ENCODE peak calls at places on chromosomes 1 and 21, in eight cellular contexts. P is stomach, A is Peyer's patch, O is ovary, B is tibial nerve, N is body of pancreas, X is heart left ventricle, D is A549. H is an unnamed sample.
A peak's percentile ranks its signal among the peaks of the same experiment; 100 is the strongest.

GRCh38 chr21:29888437-29888836 is 51.4 kb downstream of the GRIK1 start:
- DNase-seq in X (no peak), D (no peak), N (no peak), O (no peak), P (no peak), B (no peak), A (no peak), H (no peak)

GRCh38 chr21:32499249-32500055 is 85.9 kb downstream of the TCP10L start:
- DNase-seq in D (no peak), N (no peak), X (no peak), O (peak; percentile 22), A (no peak), P (no peak), B (no peak), H (no peak)

GRCh38 chr1:7929637-7930036 is 11.0 kb downstream of the TNFRSF9 start:
- DNase-seq in O (no peak), N (no peak), P (no peak), A (no peak), D (no peak), B (no peak), X (no peak), H (no peak)

GRCh38 chr1:154988053-154988954 is 5.1 kb upstream of the LENEP start:
- DNase-seq in P (no peak), A (no peak), N (no peak), O (no peak), X (no peak), B (no peak), D (no peak), H (no peak)

GRCh38 chr21:34648739-34649297 is 20.0 kb upstream of the CLIC6 start:
- DNase-seq in A (no peak), D (no peak), B (no peak), O (no peak), P (peak; percentile 48), X (no peak), N (no peak), H (no peak)

GRCh38 chr21:25872271-25872670 is 137.5 kb downstream of the GABPA start:
- DNase-seq in X (no peak), N (no peak), O (no peak), B (no peak), P (no peak), D (no peak), A (no peak), H (no peak)

GRCh38 chr1:65264197-65264929 is 45.0 kb upstream of the DNAJC6 start:
- DNase-seq in B (peak; percentile 20), P (no peak), N (no peak), X (peak; percentile 23), D (no peak), O (peak; percentile 22), A (no peak), H (peak; percentile 41)

GRCh38 chr1:95924684-95925083 is 690.7 kb downstream of the RWDD3 start:
- DNase-seq in N (no peak), B (no peak), A (no peak), D (no peak), X (no peak), O (no peak), P (no peak), H (no peak)

GRCh38 chr21:45618846-45619485 is 24.6 kb upstream of the PCBP3 start:
- DNase-seq in A (no peak), D (no peak), P (no peak), B (no peak), O (no peak), X (no peak), N (no peak), H (no peak)

GRCh38 chr1:214476958-214477870 is 74.2 kb downstream of the PTPN14 start:
- DNase-seq in X (no peak), B (no peak), N (no peak), P (no peak), D (no peak), O (no peak), A (no peak), H (no peak)

GRCh38 chr1:33275200-33275599 is 18.9 kb downstream of the ZNF362 start:
- DNase-seq in P (no peak), A (no peak), O (no peak), B (no peak), X (no peak), N (no peak), D (no peak), H (peak; percentile 6)

GRCh38 chr1:117093870-117094621 is 27.5 kb downstream of the TRIM45 start:
- DNase-seq in A (no peak), X (no peak), B (no peak), O (no peak), D (peak; percentile 10), P (no peak), N (no peak), H (no peak)

GRCh38 chr1:193111641-193112090 is 6.5 kb upstream of the GLRX2 start:
- DNase-seq in X (no peak), B (peak; percentile 35), P (peak; percentile 47), A (no peak), O (peak; percentile 56), D (no peak), N (peak; percentile 43), H (peak; percentile 88)

GRCh38 chr1:54296666-54297065 is 96.7 kb downstream of the MRPL37 start:
- DNase-seq in N (no peak), B (no peak), P (no peak), D (no peak), O (no peak), X (no peak), A (no peak), H (no peak)

GRCh38 chr1:64100791-64101190 is 102.6 kb upstream of the UBE2U start:
- DNase-seq in D (no peak), P (no peak), B (no peak), O (no peak), N (no peak), X (no peak), A (no peak), H (no peak)

GRCh38 chr1:31055953-31056352 is 9.6 kb downstream of the PUM1 start:
- DNase-seq in D (no peak), P (no peak), A (no peak), X (no peak), O (no peak), N (no peak), B (no peak), H (no peak)

GRCh38 chr1:7401814-7402547 is 369.1 kb upstream of the VAMP3 start:
- DNase-seq in N (no peak), B (no peak), X (no peak), P (peak; percentile 19), O (no peak), A (no peak), D (peak; percentile 95), H (peak; percentile 64)

GRCh38 chr1:81213279-81213678 is 587.5 kb upstream of the ADGRL2 start:
- DNase-seq in D (no peak), N (no peak), O (no peak), X (no peak), B (no peak), A (no peak), P (no peak), H (no peak)

GRCh38 chr1:243441601-243442000 is 185.8 kb downstream of the SDCCAG8 start:
- DNase-seq in O (no peak), A (no peak), P (no peak), X (no peak), B (no peak), N (no peak), D (no peak), H (no peak)

GRCh38 chr1:206037521-206037920 is 13.8 kb upstream of the CTSE start:
- DNase-seq in N (no peak), A (no peak), P (no peak), X (no peak), O (no peak), D (no peak), B (no peak), H (no peak)

GRCh38 chr1:44798481-44799365 is 1.5 kb upstream of the PLK3 start:
- DNase-seq in X (no peak), B (no peak), P (no peak), O (peak; percentile 38), D (no peak), A (no peak), N (no peak), H (peak; percentile 26)

GRCh38 chr1:47002211-47002610 is 21.3 kb upstream of the CYP4X1 start:
- DNase-seq in B (no peak), A (no peak), N (no peak), P (no peak), O (no peak), D (no peak), X (no peak), H (no peak)

DNA sequence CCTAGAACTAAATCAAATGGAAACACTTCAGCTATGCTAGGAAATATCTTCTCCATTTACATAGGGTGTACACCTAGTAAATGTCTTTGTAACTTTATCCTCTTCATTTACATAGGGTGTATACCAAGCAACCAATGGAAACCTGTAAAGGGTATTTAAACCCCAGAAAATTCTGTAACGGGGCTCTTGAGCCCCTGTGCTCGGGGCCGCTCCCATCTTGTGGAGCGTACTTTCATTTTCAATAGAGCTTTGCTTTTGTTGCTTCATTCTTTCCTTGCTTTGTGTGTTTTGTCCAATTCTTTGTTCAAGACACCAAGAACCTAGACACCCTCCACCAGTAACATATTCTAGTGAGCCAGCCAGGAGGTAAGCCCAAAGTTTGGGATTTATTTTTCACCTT is 19.5 kb upstream of the CYP4X1 start:
- DNase-seq in A (no peak), P (no peak), X (no peak), B (no peak), D (no peak), N (no peak), O (no peak), H (no peak)
- H3K4me3 ChIP-seq in A (no peak overlapping the region), P (peak overlapping the region; percentile 7), X (no peak overlapping the region), B (no peak overlapping the region), D (no peak overlapping the region), N (no peak overlapping the region), O (no peak overlapping the region), H (no peak overlapping the region)

DNA sequence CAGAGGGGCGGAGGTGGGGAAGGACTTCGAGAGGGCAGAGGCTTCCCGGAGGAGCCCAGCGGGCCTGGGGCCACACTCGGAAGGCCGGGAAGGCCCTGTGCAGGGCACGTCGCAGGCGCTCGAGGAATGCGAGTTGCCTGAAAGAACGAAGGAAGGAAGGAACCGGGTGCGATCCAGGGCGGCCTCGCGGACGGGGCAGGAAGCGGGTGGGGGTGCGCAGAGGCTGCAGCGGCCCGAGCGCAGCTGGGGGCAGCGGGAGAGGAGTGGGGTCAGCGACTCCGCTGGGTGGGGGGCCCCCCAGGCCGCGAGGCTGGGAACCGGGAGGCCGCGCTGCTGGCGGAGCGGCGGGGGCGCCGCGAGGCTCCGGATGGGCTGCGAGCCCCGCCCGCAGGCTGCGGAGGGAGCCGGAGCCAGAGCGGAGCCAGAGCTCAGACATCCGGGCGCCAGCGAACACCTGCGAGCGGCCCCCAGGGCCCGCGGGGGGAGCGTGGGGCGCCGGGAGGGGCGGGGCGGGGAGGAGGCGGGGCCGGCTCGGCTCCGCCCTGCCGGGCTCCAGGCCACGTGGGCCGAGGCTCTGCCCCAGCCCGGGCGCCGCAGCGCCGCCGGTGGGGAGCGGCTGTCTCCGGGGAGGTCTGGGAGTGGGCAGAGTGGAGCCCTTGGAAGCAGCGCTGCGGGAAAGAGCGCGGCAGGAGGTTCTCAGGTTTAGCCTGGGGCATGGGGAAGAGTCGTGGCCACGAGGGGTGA is 4.6 kb downstream of the ID3 start:
- DNase-seq in P (peak; percentile 86), D (peak; percentile 66), A (peak; percentile 81), N (peak; percentile 87), X (peak; percentile 89), B (peak; percentile 65), O (peak; percentile 87), H (peak; percentile 82)
- H3K4me1 ChIP-seq in P (peaks cover 48% of the 10 kb centered on the region), D (peaks cover 44% of the 10 kb centered on the region), A (peaks cover 23% of the 10 kb centered on the region), N (peaks cover 47% of the 10 kb centered on the region), X (no peaks in the 10 kb centered on the region), B (peaks cover 29% of the 10 kb centered on the region), O (peaks cover 9% of the 10 kb centered on the region), H (peaks cover 19% of the 10 kb centered on the region)

GRCh38 chr1:19484338-19484792 is 974 bp downstream of the CAPZB start:
- DNase-seq in A (no peak), N (peak; percentile 22), P (no peak), O (no peak), D (no peak), X (no peak), B (no peak), H (peak; percentile 33)
- TF ChIP-seq POLR2A in A (no peak), N (no peak), P (no peak), O (no peak), D (no peak), X (no peak), B (no peak), H (no peak)

GRCh38 chr1:10685196-10685850 is 111.1 kb downstream of the CASZ1 start:
- DNase-seq in X (no peak), B (no peak), N (no peak), A (no peak), D (no peak), O (peak; percentile 44), P (no peak), H (no peak)
- H3K4me3 ChIP-seq in X (no peak overlapping the region), B (no peak overlapping the region), N (no peak overlapping the region), A (no peak overlapping the region), D (no peak overlapping the region), O (no peak overlapping the region), P (no peak overlapping the region), H (no peak overlapping the region)

H was measured in adrenal gland.